ENCODE peak calls at places on chromosome 12, in four cellular contexts. G is K562, X is A549, B is GM12878. J is an unnamed sample.

GRCh38 chr12:16612647-16613046 is 6.7 kb upstream of the LMO3 start:
- DNase-seq in B (no peak), X (no peak), G (no peak), J (peak; percentile 20)

GRCh38 chr12:21662122-21662792 is 4.6 kb upstream of the LDHB start:
- DNase-seq in B (no peak), X (no peak), G (no peak), J (no peak)

GRCh38 chr12:51874013-51874412 is 13.9 kb upstream of the ANKRD33 start:
- DNase-seq in B (no peak), G (no peak), X (no peak), J (peak; percentile 49)

GRCh38 chr12:127235771-127236170 is 1031.2 kb upstream of the TMEM132C start:
- DNase-seq in X (no peak), G (no peak), B (no peak), J (no peak)

GRCh38 chr12:56488041-56488955 is at the start of gene GLS2:
- DNase-seq in B (peak; percentile 53), G (peak; percentile 67), X (peak; percentile 69), J (peak; percentile 73)

GRCh38 chr12:2998789-2999264 is 39.6 kb downstream of the TEAD4 start:
- DNase-seq in X (no peak), B (no peak), G (peak; percentile 93), J (peak; percentile 88)

GRCh38 chr12:121238604-121239334 is 28.8 kb downstream of the P2RX4 start:
- DNase-seq in X (no peak), B (no peak), G (no peak), J (no peak)

GRCh38 chr12:10501031-10501430 is 4.7 kb upstream of the EIF2S3B start:
- DNase-seq in G (no peak), X (no peak), B (no peak), J (no peak)

GRCh38 chr12:111034148-111034910 is 114.0 kb upstream of the MYL2 start:
- DNase-seq in G (no peak), X (no peak), B (no peak), J (no peak)

GRCh38 chr12:51890511-51891171 is 2.7 kb downstream of the ANKRD33 start:
- DNase-seq in G (no peak), X (no peak), B (no peak), J (no peak)

GRCh38 chr12:4099276-4099675 is 174.3 kb upstream of the CCND2 start:
- DNase-seq in G (no peak), B (no peak), X (no peak), J (no peak)

GRCh38 chr12:110561471-110562201 is 21.5 kb downstream of the PPTC7 start:
- DNase-seq in B (no peak), G (no peak), X (no peak), J (no peak)

GRCh38 chr12:64470507-64470906 is 18.6 kb downstream of the TBK1 start:
- DNase-seq in X (no peak), G (no peak), B (no peak), J (no peak)

GRCh38 chr12:127351481-127352010 is 915.4 kb upstream of the TMEM132C start:
- DNase-seq in G (peak; percentile 35), X (no peak), B (no peak), J (no peak)

GRCh38 chr12:26768611-26769603 is 64.1 kb downstream of the ITPR2 start:
- DNase-seq in G (no peak), B (no peak), X (no peak), J (no peak)

GRCh38 chr12:9388379-9388778 is 180.2 kb upstream of the PZP start:
- DNase-seq in B (no peak), X (no peak), G (no peak), J (no peak)

GRCh38 chr12:6724409-6724797 is 557 bp downstream of the COPS7A start:
- DNase-seq in X (no peak), B (no peak), G (no peak), J (peak; percentile 16)

GRCh38 chr12:49370539-49370938 is 3.3 kb downstream of the SPATS2 start:
- DNase-seq in G (no peak), X (no peak), B (no peak), J (no peak)

GRCh38 chr12:49369723-49370145 is 2.5 kb downstream of the SPATS2 start:
- DNase-seq in G (peak; percentile 68), X (peak; percentile 76), B (peak; percentile 79), J (peak; percentile 54)

GRCh38 chr12:49366652-49367380 is 446 bp upstream of the SPATS2 start:
- DNase-seq in B (peak; percentile 73), X (peak; percentile 95), G (peak; percentile 97), J (peak; percentile 94)

GRCh38 chr12:49367381-49368239 is at the start of gene SPATS2:
- DNase-seq in X (no peak), B (no peak), G (no peak), J (no peak)

GRCh38 chr12:49368240-49368600 is 958 bp downstream of the SPATS2 start:
- DNase-seq in X (no peak), B (no peak), G (no peak), J (no peak)
- TF ChIP-seq RFX5 in X (no peak), B (no peak), G (no peak), J (no peak)

GRCh38 chr12:44148936-44149335 is 313.1 kb downstream of the TMEM117 start:
- DNase-seq in G (no peak), B (no peak), X (no peak), J (no peak)

GRCh38 chr12:44143170-44143569 is 307.3 kb downstream of the TMEM117 start:
- DNase-seq in B (no peak), G (no peak), X (no peak), J (no peak)
- TF ChIP-seq ELK1 in B (no peak), G (no peak), X (no peak), J (no peak)

GRCh38 chr12:32106153-32106516 is 512 bp upstream of the BICD1 start:
- DNase-seq in X (no peak), G (peak; percentile 29), B (no peak), J (no peak)
- TF ChIP-seq SMC3 in X (no peak), G (no peak), B (no peak), J (no peak)

GRCh38 chr12:62861586-62861985 is 73.4 kb downstream of the PPM1H start:
- DNase-seq in B (no peak), X (no peak), G (no peak), J (no peak)

GRCh38 chr12:62861157-62861535 is 73.8 kb downstream of the PPM1H start:
- DNase-seq in X (no peak), G (no peak), B (no peak), J (no peak)

GRCh38 chr12:62856454-62856853 is 78.5 kb downstream of the PPM1H start:
- DNase-seq in G (no peak), B (no peak), X (no peak), J (no peak)

GRCh38 chr12:62860501-62861156 is 74.3 kb downstream of the PPM1H start:
- DNase-seq in G (no peak), B (no peak), X (no peak), J (peak; percentile 43)

GRCh38 chr12:62859203-62859799 is 75.6 kb downstream of the PPM1H start:
- DNase-seq in X (no peak), G (no peak), B (no peak), J (no peak)
- TF ChIP-seq RFX5 in X (no peak), G (no peak), B (no peak), J (no peak)

J was measured in IMR-90.